ENCODE peak calls at places on chromosome 5, in nine cellular contexts. U, M, R, Z, O, N, X, L and D are unnamed samples.
A peak's percentile ranks its signal among the peaks of the same experiment; 100 is the strongest.

GRCh38 chr5:16066320-16066719 is 113.3 kb downstream of the MARCHF11 start:
- DNase-seq in U (no peak), M (no peak), R (no peak), Z (no peak), O (no peak), N (peak; percentile 33), X (no peak), L (no peak), D (no peak)

GRCh38 chr5:56637321-56637920 is 177.9 kb upstream of the MAP3K1 start:
- DNase-seq in U (no peak), M (no peak), R (no peak), Z (no peak), O (no peak), N (no peak), X (no peak), L (no peak), D (no peak)

GRCh38 chr5:169970911-169971436 is 9.3 kb downstream of the INSYN2B start:
- DNase-seq in U (no peak), M (peak; percentile 49), R (no peak), Z (no peak), O (peak; percentile 98), N (no peak), X (peak; percentile 44), L (no peak), D (peak; percentile 28)

GRCh38 chr5:135830384-135831275 is 3.8 kb upstream of the SLC25A48 start:
- DNase-seq in U (no peak), M (no peak), R (no peak), Z (no peak), O (no peak), N (no peak), X (no peak), L (no peak), D (no peak)

GRCh38 chr5:45795458-45795857 is 99.3 kb upstream of the HCN1 start:
- DNase-seq in U (no peak), M (no peak), R (no peak), Z (no peak), O (no peak), N (no peak), X (no peak), L (no peak), D (no peak)

GRCh38 chr5:140328036-140328764 is 18.2 kb downstream of the HBEGF start:
- DNase-seq in U (no peak), M (no peak), R (no peak), Z (no peak), O (no peak), N (no peak), X (no peak), L (no peak), D (no peak)

GRCh38 chr5:78984020-78984610 is 995 bp downstream of the ARSB start:
- DNase-seq in U (no peak), M (no peak), R (no peak), Z (no peak), O (peak; percentile 47), N (peak; percentile 48), X (no peak), L (no peak), D (no peak)

GRCh38 chr5:96222129-96222528 is 210.9 kb downstream of the PCSK1 start:
- DNase-seq in U (no peak), M (no peak), R (no peak), Z (no peak), O (no peak), N (no peak), X (no peak), L (no peak), D (no peak)

GRCh38 chr5:80804332-80804731 is 149.5 kb upstream of the DHFR start:
- DNase-seq in U (no peak), M (no peak), R (no peak), Z (no peak), O (peak; percentile 3), N (no peak), X (no peak), L (no peak), D (no peak)

GRCh38 chr5:177357459-177358332 is at the start of gene RGS14:
- DNase-seq in U (no peak), M (no peak), R (peak; percentile 59), Z (peak; percentile 91), O (peak; percentile 74), N (peak; percentile 89), X (peak; percentile 62), L (no peak), D (no peak)

GRCh38 chr5:117095322-117095721 is 520.7 kb upstream of the SEMA6A start:
- DNase-seq in U (no peak), M (no peak), R (no peak), Z (no peak), O (no peak), N (no peak), X (no peak), L (no peak), D (no peak)

GRCh38 chr5:13659391-13659790 is 285.1 kb downstream of the DNAH5 start:
- DNase-seq in U (no peak), M (no peak), R (no peak), Z (no peak), O (peak; percentile 38), N (no peak), X (no peak), L (no peak), D (no peak)

GRCh38 chr5:177419045-177419444 is 7.4 kb upstream of the GRK6 start:
- DNase-seq in U (no peak), M (no peak), R (no peak), Z (no peak), O (peak; percentile 54), N (no peak), X (no peak), L (no peak), D (no peak)

GRCh38 chr5:125555591-125555990 is 809.2 kb upstream of the ZNF608 start:
- DNase-seq in U (no peak), M (no peak), R (no peak), Z (no peak), O (no peak), N (no peak), X (no peak), L (no peak), D (no peak)

GRCh38 chr5:176906126-176906525 is 7.0 kb upstream of the HK3 start:
- DNase-seq in U (no peak), M (no peak), R (no peak), Z (no peak), O (no peak), N (no peak), X (no peak), L (no peak), D (no peak)

GRCh38 chr5:37565067-37565670 is 186.1 kb downstream of the WDR70 start:
- DNase-seq in U (no peak), M (no peak), R (no peak), Z (no peak), O (no peak), N (no peak), X (no peak), L (no peak), D (no peak)

GRCh38 chr5:71658916-71659661 is 60.0 kb upstream of the CARTPT start:
- DNase-seq in U (no peak), M (no peak), R (no peak), Z (peak; percentile 23), O (peak; percentile 10), N (no peak), X (no peak), L (no peak), D (no peak)

GRCh38 chr5:54251981-54252380 is 58.4 kb downstream of the ARL15 start:
- DNase-seq in U (no peak), M (no peak), R (no peak), Z (no peak), O (peak; percentile 5), N (no peak), X (no peak), L (no peak), D (no peak)

GRCh38 chr5:107469485-107469884 is 201.3 kb downstream of the EFNA5 start:
- DNase-seq in U (peak; percentile 93), M (peak; percentile 50), R (no peak), Z (no peak), O (peak; percentile 94), N (no peak), X (no peak), L (no peak), D (peak; percentile 51)

GRCh38 chr5:114361724-114362196 is at the start of gene KCNN2:
- DNase-seq in U (peak; percentile 19), M (no peak), R (no peak), Z (peak; percentile 79), O (peak; percentile 73), N (peak; percentile 94), X (peak; percentile 77), L (no peak), D (peak; percentile 8)